ENCODE peak calls at places on chromosomes 6 and 20, in four cellular contexts. S is transverse colon, H is IMR-90, R is heart left ventricle. U is an unnamed sample.

GRCh38 chr6:170190046-170190445 is 100.8 kb downstream of the DLL1 start:
- DNase-seq in S (no peak), H (no peak), R (no peak), U (no peak)

GRCh38 chr6:24899647-24900325 is 36.0 kb downstream of the RIPOR2 start:
- DNase-seq in S (no peak), H (no peak), R (no peak), U (no peak)

GRCh38 chr20:1637755-1638154 is 17.9 kb upstream of the SIRPB1 start:
- DNase-seq in S (no peak), H (no peak), R (no peak), U (no peak)

GRCh38 chr20:32144898-32145662 is 35.6 kb downstream of the TM9SF4 start:
- DNase-seq in S (no peak), H (no peak), R (no peak), U (no peak)

GRCh38 chr6:12208190-12208589 is 82.0 kb upstream of the EDN1 start:
- DNase-seq in S (peak), H (peak), R (no peak), U (no peak)

GRCh38 chr20:40941023-40941655 is 87.5 kb upstream of the TOP1 start:
- DNase-seq in S (no peak), H (no peak), R (no peak), U (no peak)

GRCh38 chr6:15462717-15463525 is 199.9 kb downstream of the DTNBP1 start:
- DNase-seq in S (no peak), H (peak), R (no peak), U (no peak)

GRCh38 chr6:155154158-155154830 is 109.5 kb upstream of the CLDN20 start:
- DNase-seq in S (no peak), H (peak), R (no peak), U (peak)

GRCh38 chr6:4488389-4488788 is 287.8 kb upstream of the CDYL start:
- DNase-seq in S (no peak), H (no peak), R (no peak), U (no peak)

GRCh38 chr6:29552512-29553051 is 7.0 kb downstream of the UBD start:
- DNase-seq in S (no peak), H (peak), R (no peak), U (peak)

GRCh38 chr6:87788141-87788540 is 86.1 kb upstream of the AKIRIN2 start:
- DNase-seq in S (no peak), H (no peak), R (no peak), U (no peak)

GRCh38 chr6:63817492-63818050 is 182.0 kb downstream of the PHF3 start:
- DNase-seq in S (no peak), H (no peak), R (no peak), U (no peak)

GRCh38 chr6:156699017-156699421 is 78.2 kb upstream of the ARID1B start:
- DNase-seq in S (no peak), H (peak), R (no peak), U (no peak)

GRCh38 chr6:136086686-136087085 is 163.4 kb downstream of the MTFR2 start:
- DNase-seq in S (no peak), H (no peak), R (no peak), U (no peak)

GRCh38 chr6:141199074-141199473 is 933.7 kb upstream of the GJE1 start:
- DNase-seq in S (no peak), H (peak), R (no peak), U (no peak)

GRCh38 chr20:44494266-44494665 is 18.6 kb downstream of the TTPAL start:
- DNase-seq in S (no peak), H (peak), R (no peak), U (no peak)

GRCh38 chr6:137802408-137803182 is 64.5 kb upstream of the TNFAIP3 start:
- DNase-seq in S (no peak), H (no peak), R (no peak), U (no peak)

GRCh38 chr20:34435589-34435988 is 72.5 kb downstream of the ITCH start:
- DNase-seq in S (no peak), H (no peak), R (no peak), U (no peak)

GRCh38 chr6:15441215-15441868 is 195.5 kb downstream of the JARID2 start:
- DNase-seq in S (peak), H (peak), R (no peak), U (peak)

GRCh38 chr6:3294921-3295871 is 36.4 kb downstream of the PSMG4 start:
- DNase-seq in S (no peak), H (no peak), R (no peak), U (no peak)

GRCh38 chr20:53872561-53873248 is 197.7 kb downstream of the BCAS1 start:
- DNase-seq in S (no peak), H (peak), R (no peak), U (no peak)

GRCh38 chr6:167453082-167453446 is 128.2 kb downstream of the TTLL2 start:
- DNase-seq in S (no peak), H (no peak), R (no peak), U (no peak)

GRCh38 chr6:109449789-109450673 is 5.5 kb downstream of the MICAL1 start:
- DNase-seq in S (peak), H (no peak), R (no peak), U (no peak)

GRCh38 chr20:51400051-51400926 is 142.2 kb downstream of the NFATC2 start:
- DNase-seq in S (peak), H (no peak), R (no peak), U (no peak)

GRCh38 chr6:53479871-53480270 is 65.0 kb downstream of the GCLC start:
- DNase-seq in S (no peak), H (no peak), R (no peak), U (no peak)

GRCh38 chr6:42368156-42368555 is 83.6 kb downstream of the TRERF1 start:
- DNase-seq in S (no peak), H (no peak), R (no peak), U (no peak)

GRCh38 chr20:17210983-17211382 is 15.9 kb upstream of the PCSK2 start:
- DNase-seq in S (no peak), H (no peak), R (no peak), U (no peak)

GRCh38 chr6:141097471-141097870 is 1035.3 kb upstream of the GJE1 start:
- DNase-seq in S (no peak), H (no peak), R (no peak), U (no peak)

GRCh38 chr6:56766806-56767178 is 124.1 kb upstream of the DST start:
- DNase-seq in S (no peak), H (peak), R (no peak), U (no peak)

GRCh38 chr20:38893056-38893455 is 33.2 kb upstream of the FAM83D start:
- DNase-seq in S (no peak), H (no peak), R (no peak), U (no peak)

GRCh38 chr6:151068761-151069312 is 170.9 kb upstream of the AKAP12 start:
- DNase-seq in S (no peak), H (peak), R (no peak), U (no peak)

GRCh38 chr6:68635412-68635705 is 277 bp downstream of the ADGRB3 start:
- DNase-seq in S (no peak), H (no peak), R (no peak), U (no peak)
- TF ChIP-seq POLR2A in S (no peak), H (no peak), R (no peak), U (no peak)

DNA sequence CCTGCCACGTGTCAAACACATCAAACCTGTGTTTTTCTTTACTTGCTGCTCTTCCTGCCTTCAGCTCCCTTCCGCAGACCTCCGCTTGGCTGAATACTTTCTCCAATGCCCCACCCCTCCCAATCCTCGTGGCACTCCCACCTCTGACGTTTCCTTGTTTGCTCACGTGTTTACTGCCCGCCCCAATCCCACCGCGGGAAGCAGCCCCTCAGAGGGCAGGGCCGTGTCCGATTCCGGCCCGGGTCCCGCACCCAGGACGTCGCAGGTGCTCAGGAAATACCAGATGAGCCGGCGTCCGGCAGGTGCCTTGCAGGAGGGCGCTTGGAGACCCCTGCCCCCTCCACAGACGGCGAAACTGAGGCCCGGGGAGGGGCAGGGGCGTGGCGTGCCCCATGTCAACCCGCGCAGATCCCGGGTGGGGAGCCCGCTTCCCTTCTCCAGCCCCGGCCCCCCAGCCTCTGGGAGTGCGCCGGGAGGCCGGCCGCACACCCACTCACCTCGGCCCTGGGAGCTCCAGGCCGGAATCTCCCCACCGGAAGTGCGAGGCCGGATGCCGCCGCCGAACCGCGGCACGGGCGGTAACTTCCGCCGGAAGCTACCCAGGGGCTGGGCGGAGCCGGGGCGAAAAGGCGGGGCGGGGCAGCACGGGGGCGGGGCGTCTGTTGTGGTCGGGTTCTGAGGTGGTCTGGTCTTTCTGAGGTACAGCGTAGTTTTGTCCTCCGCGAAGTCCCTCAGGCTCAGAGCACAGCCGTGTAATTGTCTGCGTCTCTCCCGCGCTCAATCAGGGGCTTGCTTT is 42.3 kb downstream of the ELMO2 start:
- DNase-seq in S (peak), H (peak), R (peak), U (peak)
- TF ChIP-seq POLR2A in S (peak), H (peak), R (peak), U (peak)

DNA sequence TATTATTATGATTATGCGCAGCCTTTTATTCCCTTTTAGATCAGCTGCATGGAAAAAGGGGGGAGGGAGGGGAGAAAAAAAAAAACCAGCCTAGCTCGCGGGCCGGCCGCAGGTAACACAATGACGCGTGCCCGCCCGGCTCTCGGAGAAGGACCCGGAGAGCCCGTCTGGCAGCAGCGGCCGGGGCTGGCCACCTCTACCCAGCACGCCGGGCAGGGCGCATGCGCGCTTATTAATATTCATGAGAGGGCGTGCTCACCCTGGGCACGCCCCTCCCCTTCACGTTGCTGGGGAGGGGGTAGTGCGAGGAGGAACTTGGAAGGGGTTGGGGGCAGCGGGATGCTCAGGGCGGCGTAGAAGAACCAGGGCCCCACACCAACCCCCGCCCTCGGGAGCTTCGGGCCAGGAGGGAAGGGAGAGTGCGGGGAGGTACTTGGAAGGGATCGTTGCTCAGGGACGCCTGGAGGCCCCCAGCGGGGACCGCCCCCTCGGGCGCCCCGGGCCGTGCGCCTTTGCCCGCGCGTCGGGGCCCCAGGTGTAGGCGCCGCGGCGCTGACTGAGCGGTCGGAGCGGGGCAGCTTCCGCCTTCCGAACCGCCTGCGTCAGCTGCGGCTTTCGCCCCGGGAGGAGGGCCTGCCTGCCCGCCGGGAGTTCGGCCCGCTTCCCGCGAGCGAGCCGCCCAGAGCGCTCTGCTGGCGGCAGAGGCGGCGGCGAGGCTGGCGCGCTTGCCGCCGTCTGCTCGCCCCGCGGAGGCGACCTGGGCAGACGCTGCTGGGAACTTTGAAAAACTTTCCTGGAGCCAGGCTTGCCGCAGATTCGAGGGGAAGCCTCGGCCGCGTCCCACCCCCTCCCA is at the start of gene JAG1:
- DNase-seq in S (peak), H (peak), R (peak), U (peak)
- TF ChIP-seq POLR2A in S (peak), H (peak), R (peak), U (peak)

DNA sequence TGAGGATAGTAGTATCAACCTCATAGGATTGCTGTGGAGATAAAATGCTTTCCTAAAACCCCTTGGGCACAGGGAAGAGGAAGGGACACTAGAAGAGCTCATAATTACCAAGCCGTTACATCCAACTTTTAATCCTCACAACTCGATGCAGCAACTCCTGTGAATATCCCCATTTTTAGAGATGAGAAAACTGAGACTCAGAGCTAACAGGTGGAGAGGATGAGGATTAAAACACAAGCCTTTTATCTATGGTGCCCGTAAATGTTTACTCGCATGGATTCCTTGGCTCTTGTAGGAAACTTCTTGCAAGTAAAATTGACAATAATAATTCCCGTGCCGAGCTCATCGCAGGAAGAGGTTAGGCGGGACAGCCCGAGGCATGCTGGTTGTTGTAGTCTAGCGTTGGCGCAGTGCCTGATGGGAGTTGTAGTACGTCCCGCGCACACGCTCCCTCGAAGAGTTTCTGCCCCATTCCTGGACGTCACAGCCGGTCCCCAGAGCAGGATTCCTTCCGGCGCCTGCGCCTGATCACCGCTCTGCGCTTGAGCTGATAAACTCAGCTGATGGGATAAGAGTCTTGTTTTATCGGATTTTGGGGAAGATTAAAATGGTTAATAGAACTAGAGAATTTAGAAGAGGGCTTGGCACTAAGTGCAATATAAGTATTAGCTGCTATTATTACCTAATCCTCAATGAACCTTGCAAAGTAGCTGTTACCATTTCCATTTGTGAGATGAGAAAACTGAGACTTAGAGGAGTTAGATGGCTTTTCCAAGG is 2.8 kb upstream of the UBE2V1 start:
- DNase-seq in S (peak), H (peak), R (peak), U (peak)
- TF ChIP-seq POLR2A in S (no peak), H (no peak), R (peak), U (peak)

DNA sequence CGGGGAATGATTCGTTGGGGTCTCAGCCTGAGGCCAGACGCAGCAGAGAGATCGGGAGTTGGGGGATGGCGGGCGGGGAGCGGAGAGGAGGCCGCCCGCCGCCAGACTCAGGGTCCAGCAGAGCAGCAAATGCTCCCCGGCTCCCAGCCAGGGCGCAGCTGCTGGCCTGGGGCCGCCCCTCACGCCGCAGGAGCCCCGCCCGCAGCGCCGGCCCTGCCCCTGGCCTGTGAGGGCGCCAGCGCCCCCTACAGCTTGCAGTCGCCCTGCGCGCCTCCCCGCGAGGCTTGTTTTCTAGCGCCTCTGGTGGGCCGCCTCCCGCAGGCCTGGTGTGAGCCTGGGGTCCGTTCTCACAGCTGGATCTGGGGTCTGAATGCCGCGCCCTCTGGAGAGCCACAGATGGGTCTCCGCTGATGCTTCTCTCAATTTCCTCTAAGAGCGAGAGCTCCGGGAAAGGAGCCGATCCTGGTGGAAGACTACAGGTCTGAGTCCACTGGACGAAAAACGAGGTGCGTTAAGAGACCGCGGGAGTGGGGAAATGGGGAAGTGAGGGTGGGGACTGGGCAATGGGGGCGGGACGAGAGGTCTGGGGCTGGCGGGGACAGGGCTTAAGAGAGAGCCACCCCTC is 29.9 kb downstream of the TRIM38 start:
- DNase-seq in S (peak), H (peak), R (peak), U (peak)
- TF ChIP-seq POLR2A in S (peak), H (peak), R (peak), U (peak)

DNA sequence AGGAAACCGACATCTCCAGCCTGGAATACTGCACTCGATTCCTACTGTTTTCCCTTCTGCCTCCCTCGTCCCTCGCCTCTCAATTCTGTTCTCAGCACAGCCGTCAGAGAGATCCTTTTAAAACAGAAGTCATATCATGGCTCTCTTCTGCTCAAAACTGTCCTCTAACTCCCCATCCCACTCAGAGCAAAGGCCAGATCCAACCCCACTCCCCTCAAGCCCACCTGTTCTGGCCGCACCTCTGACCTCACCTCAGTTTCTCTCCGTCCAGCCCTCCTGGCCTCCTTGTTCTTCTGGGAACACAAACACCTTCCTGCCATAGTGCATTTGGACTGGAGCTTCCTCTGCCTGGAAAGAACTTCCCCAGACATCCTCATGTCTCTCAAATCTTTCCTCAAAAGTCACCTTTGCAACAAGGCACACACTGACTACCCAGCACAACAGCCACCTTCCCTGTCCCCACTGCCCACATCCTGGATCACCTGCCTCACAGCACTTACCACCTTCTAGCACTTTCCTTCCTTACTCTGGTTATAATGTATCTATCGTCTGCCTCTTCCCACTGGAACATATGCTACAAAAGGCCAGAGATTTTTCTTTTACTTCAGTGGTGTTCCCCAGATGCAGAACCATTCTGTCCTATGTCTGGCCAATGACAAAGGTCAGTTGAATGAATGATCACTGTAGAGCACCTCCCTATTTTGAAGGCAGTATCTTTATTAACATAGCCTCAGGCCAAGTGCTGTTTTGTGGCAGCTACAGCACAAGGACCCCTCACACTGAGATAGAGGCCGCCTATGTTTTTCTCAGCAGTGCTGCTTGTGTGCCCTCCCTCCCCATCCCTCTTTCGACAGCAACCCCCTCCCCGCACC is 4.2 kb downstream of the HLA-B start:
- DNase-seq in S (no peak), H (no peak), R (no peak), U (no peak)
- TF ChIP-seq POLR2A in S (peak), H (peak), R (no peak), U (no peak)

GRCh38 chr20:62165762-62166399 is 16.9 kb upstream of the MTG2 start:
- DNase-seq in S (no peak), H (no peak), R (peak), U (no peak)

GRCh38 chr20:62163485-62163865 is 19.4 kb upstream of the MTG2 start:
- DNase-seq in S (no peak), H (no peak), R (peak), U (no peak)

GRCh38 chr20:62164879-62165761 is 17.7 kb upstream of the MTG2 start:
- DNase-seq in S (no peak), H (no peak), R (peak), U (no peak)

GRCh38 chr20:62162765-62163484 is 19.4 kb downstream of the SS18L1 start:
- DNase-seq in S (no peak), H (no peak), R (peak), U (no peak)

GRCh38 chr20:62163986-62164762 is 18.7 kb upstream of the MTG2 start:
- DNase-seq in S (no peak), H (no peak), R (peak), U (no peak)
- TF ChIP-seq POLR2A in S (no peak), H (no peak), R (no peak), U (no peak)

U was measured in erythroblast.